ENCODE peak calls at places on chromosomes 11 and 22, in four cellular contexts. Q, M, T and Z are unnamed samples.

GRCh38 chr22:46596819-46597218 is 23.4 kb upstream of the GRAMD4 start:
- DNase-seq in Q (no peak), M (no peak), T (no peak), Z (no peak)

GRCh38 chr11:57490456-57491248 is 24.9 kb downstream of the SLC43A1 start:
- DNase-seq in Q (peak), M (no peak), T (no peak), Z (peak)

GRCh38 chr11:65087827-65088226 is 3.8 kb downstream of the ZFPL1 start:
- DNase-seq in Q (no peak), M (no peak), T (no peak), Z (no peak)

GRCh38 chr11:94602430-94603372 is 35.5 kb downstream of the PIWIL4 start:
- DNase-seq in Q (peak), M (peak), T (peak), Z (peak)

GRCh38 chr11:804599-804964 is 449 bp downstream of the PIDD1 start:
- DNase-seq in Q (no peak), M (no peak), T (no peak), Z (no peak)

GRCh38 chr11:2465201-2466068 is 20.6 kb downstream of the KCNQ1 start:
- DNase-seq in Q (no peak), M (no peak), T (no peak), Z (no peak)

GRCh38 chr22:31947296-31947695 is 3.0 kb downstream of the YWHAH start:
- DNase-seq in Q (no peak), M (no peak), T (peak), Z (no peak)

GRCh38 chr11:44470849-44471248 is 94.6 kb upstream of the CD82 start:
- DNase-seq in Q (no peak), M (no peak), T (no peak), Z (no peak)

GRCh38 chr11:129595043-129595962 is 219.7 kb downstream of the BARX2 start:
- DNase-seq in Q (no peak), M (peak), T (no peak), Z (no peak)